ENCODE peak calls at places on chromosome 10, in ten cellular contexts. One of them, this sample, is unnamed.

GRCh38 chr10:4662576-4663161 is 163.3 kb upstream of the AKR1E2 start:
- DNase-seq in right atrium auricular region: no peak
- DNase-seq in GM23248: peak
- DNase-seq in uterus: no peak
- DNase-seq in PC-3: no peak
- DNase-seq in thoracic aorta: no peak
- DNase-seq in heart right ventricle: peak
- DNase-seq in WERI-Rb-1: peak
- DNase-seq in lower leg skin: no peak
- DNase-seq in skeletal muscle cell: no peak
- DNase-seq in this sample: peak

GRCh38 chr10:132838346-132838970 is 52.5 kb upstream of the NKX6-2 start:
- DNase-seq in right atrium auricular region: no peak
- DNase-seq in GM23248: no peak
- DNase-seq in uterus: no peak
- DNase-seq in PC-3: no peak
- DNase-seq in thoracic aorta: no peak
- DNase-seq in heart right ventricle: no peak
- DNase-seq in WERI-Rb-1: no peak
- DNase-seq in lower leg skin: peak
- DNase-seq in skeletal muscle cell: no peak
- DNase-seq in this sample: no peak

GRCh38 chr10:75776738-75777504 is 345.5 kb downstream of the LRMDA start:
- DNase-seq in right atrium auricular region: no peak
- DNase-seq in GM23248: no peak
- DNase-seq in uterus: no peak
- DNase-seq in PC-3: peak
- DNase-seq in thoracic aorta: no peak
- DNase-seq in heart right ventricle: no peak
- DNase-seq in WERI-Rb-1: no peak
- DNase-seq in lower leg skin: no peak
- DNase-seq in skeletal muscle cell: no peak
- DNase-seq in this sample: no peak

GRCh38 chr10:70771311-70772194 is 13.6 kb downstream of the TBATA start:
- DNase-seq in right atrium auricular region: peak
- DNase-seq in GM23248: no peak
- DNase-seq in uterus: no peak
- DNase-seq in PC-3: no peak
- DNase-seq in thoracic aorta: no peak
- DNase-seq in heart right ventricle: no peak
- DNase-seq in WERI-Rb-1: no peak
- DNase-seq in lower leg skin: no peak
- DNase-seq in skeletal muscle cell: no peak
- DNase-seq in this sample: no peak

GRCh38 chr10:34486008-34486407 is 329.1 kb downstream of the PARD3 start:
- DNase-seq in right atrium auricular region: no peak
- DNase-seq in GM23248: no peak
- DNase-seq in uterus: no peak
- DNase-seq in PC-3: no peak
- DNase-seq in thoracic aorta: no peak
- DNase-seq in heart right ventricle: no peak
- DNase-seq in WERI-Rb-1: no peak
- DNase-seq in lower leg skin: no peak
- DNase-seq in skeletal muscle cell: no peak
- DNase-seq in this sample: no peak

GRCh38 chr10:88395677-88396076 is 187.4 kb downstream of the RNLS start:
- DNase-seq in right atrium auricular region: no peak
- DNase-seq in GM23248: peak
- DNase-seq in uterus: no peak
- DNase-seq in PC-3: no peak
- DNase-seq in thoracic aorta: no peak
- DNase-seq in heart right ventricle: no peak
- DNase-seq in WERI-Rb-1: no peak
- DNase-seq in lower leg skin: no peak
- DNase-seq in skeletal muscle cell: no peak
- DNase-seq in this sample: no peak

GRCh38 chr10:80537705-80538480 is at the start of gene SH2D4B:
- DNase-seq in right atrium auricular region: peak
- DNase-seq in GM23248: no peak
- DNase-seq in uterus: no peak
- DNase-seq in PC-3: no peak
- DNase-seq in thoracic aorta: no peak
- DNase-seq in heart right ventricle: no peak
- DNase-seq in WERI-Rb-1: no peak
- DNase-seq in lower leg skin: no peak
- DNase-seq in skeletal muscle cell: no peak
- DNase-seq in this sample: no peak

GRCh38 chr10:35421553-35422178 is 85.4 kb downstream of the CCNY start:
- DNase-seq in right atrium auricular region: no peak
- DNase-seq in GM23248: peak
- DNase-seq in uterus: peak
- DNase-seq in PC-3: peak
- DNase-seq in thoracic aorta: peak
- DNase-seq in heart right ventricle: no peak
- DNase-seq in WERI-Rb-1: no peak
- DNase-seq in lower leg skin: peak
- DNase-seq in skeletal muscle cell: peak
- DNase-seq in this sample: peak

GRCh38 chr10:50438049-50438936 is 185.5 kb downstream of the SGMS1 start:
- DNase-seq in right atrium auricular region: no peak
- DNase-seq in GM23248: no peak
- DNase-seq in uterus: no peak
- DNase-seq in PC-3: no peak
- DNase-seq in thoracic aorta: no peak
- DNase-seq in heart right ventricle: no peak
- DNase-seq in WERI-Rb-1: no peak
- DNase-seq in lower leg skin: no peak
- DNase-seq in skeletal muscle cell: no peak
- DNase-seq in this sample: no peak

GRCh38 chr10:50992356-50992866 is 81.9 kb upstream of the PRKG1 start:
- DNase-seq in right atrium auricular region: no peak
- DNase-seq in GM23248: peak
- DNase-seq in uterus: no peak
- DNase-seq in PC-3: peak
- DNase-seq in thoracic aorta: no peak
- DNase-seq in heart right ventricle: peak
- DNase-seq in WERI-Rb-1: no peak
- DNase-seq in lower leg skin: no peak
- DNase-seq in skeletal muscle cell: no peak
- DNase-seq in this sample: peak

GRCh38 chr10:122170802-122171201 is 100.3 kb upstream of the BTBD16 start:
- DNase-seq in right atrium auricular region: no peak
- DNase-seq in GM23248: no peak
- DNase-seq in uterus: no peak
- DNase-seq in PC-3: no peak
- DNase-seq in thoracic aorta: no peak
- DNase-seq in heart right ventricle: no peak
- DNase-seq in WERI-Rb-1: no peak
- DNase-seq in lower leg skin: no peak
- DNase-seq in skeletal muscle cell: no peak
- DNase-seq in this sample: no peak

GRCh38 chr10:101629781-101630419 is 41.8 kb downstream of the DPCD start:
- DNase-seq in right atrium auricular region: no peak
- DNase-seq in GM23248: no peak
- DNase-seq in uterus: no peak
- DNase-seq in PC-3: no peak
- DNase-seq in thoracic aorta: no peak
- DNase-seq in heart right ventricle: no peak
- DNase-seq in WERI-Rb-1: no peak
- DNase-seq in lower leg skin: no peak
- DNase-seq in skeletal muscle cell: no peak
- DNase-seq in this sample: no peak

GRCh38 chr10:96814264-96814663 is 17.8 kb upstream of the LCOR start:
- DNase-seq in right atrium auricular region: no peak
- DNase-seq in GM23248: peak
- DNase-seq in uterus: no peak
- DNase-seq in PC-3: peak
- DNase-seq in thoracic aorta: no peak
- DNase-seq in heart right ventricle: no peak
- DNase-seq in WERI-Rb-1: no peak
- DNase-seq in lower leg skin: no peak
- DNase-seq in skeletal muscle cell: peak
- DNase-seq in this sample: no peak

GRCh38 chr10:117223413-117224035 is 17.4 kb upstream of the SLC18A2 start:
- DNase-seq in right atrium auricular region: no peak
- DNase-seq in GM23248: no peak
- DNase-seq in uterus: no peak
- DNase-seq in PC-3: no peak
- DNase-seq in thoracic aorta: no peak
- DNase-seq in heart right ventricle: no peak
- DNase-seq in WERI-Rb-1: no peak
- DNase-seq in lower leg skin: no peak
- DNase-seq in skeletal muscle cell: no peak
- DNase-seq in this sample: no peak

GRCh38 chr10:123999956-124000615 is 93.3 kb downstream of the CHST15 start:
- DNase-seq in right atrium auricular region: peak
- DNase-seq in GM23248: no peak
- DNase-seq in uterus: no peak
- DNase-seq in PC-3: no peak
- DNase-seq in thoracic aorta: no peak
- DNase-seq in heart right ventricle: no peak
- DNase-seq in WERI-Rb-1: peak
- DNase-seq in lower leg skin: no peak
- DNase-seq in skeletal muscle cell: no peak
- DNase-seq in this sample: peak

GRCh38 chr10:132094581-132095234 is 29.0 kb downstream of the JAKMIP3 start:
- DNase-seq in right atrium auricular region: peak
- DNase-seq in GM23248: no peak
- DNase-seq in uterus: no peak
- DNase-seq in PC-3: peak
- DNase-seq in thoracic aorta: no peak
- DNase-seq in heart right ventricle: no peak
- DNase-seq in WERI-Rb-1: no peak
- DNase-seq in lower leg skin: no peak
- DNase-seq in skeletal muscle cell: no peak
- DNase-seq in this sample: no peak

GRCh38 chr10:127431525-127431924 is 117.6 kb upstream of the NPS start:
- DNase-seq in right atrium auricular region: no peak
- DNase-seq in GM23248: no peak
- DNase-seq in uterus: no peak
- DNase-seq in PC-3: no peak
- DNase-seq in thoracic aorta: no peak
- DNase-seq in heart right ventricle: no peak
- DNase-seq in WERI-Rb-1: no peak
- DNase-seq in lower leg skin: no peak
- DNase-seq in skeletal muscle cell: no peak
- DNase-seq in this sample: no peak

GRCh38 chr10:97131041-97131659 is 54.6 kb downstream of the SLIT1 start:
- DNase-seq in right atrium auricular region: no peak
- DNase-seq in GM23248: no peak
- DNase-seq in uterus: no peak
- DNase-seq in PC-3: no peak
- DNase-seq in thoracic aorta: no peak
- DNase-seq in heart right ventricle: no peak
- DNase-seq in WERI-Rb-1: no peak
- DNase-seq in lower leg skin: no peak
- DNase-seq in skeletal muscle cell: no peak
- DNase-seq in this sample: peak

DNA sequence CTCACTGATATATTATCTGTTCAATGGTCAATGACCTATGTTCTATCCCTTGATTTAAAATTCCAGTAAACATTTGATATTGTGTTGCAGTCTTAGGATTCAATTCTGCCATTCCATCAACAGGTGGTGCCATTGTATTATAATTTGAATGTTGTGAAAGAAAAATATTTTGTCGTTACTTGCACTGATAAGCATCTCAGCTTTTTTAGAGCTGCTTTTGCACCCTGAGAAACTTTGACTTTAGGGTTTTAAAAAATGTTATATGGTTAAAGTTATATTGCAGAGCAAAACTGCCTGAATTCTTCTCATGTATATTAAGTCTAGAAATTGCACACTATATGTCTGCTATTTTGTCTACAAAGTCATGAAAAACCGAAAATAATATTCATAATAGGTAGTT is 18.8 kb upstream of the MINDY3 start:
- DNase-seq in right atrium auricular region: no peak
- DNase-seq in GM23248: peak
- DNase-seq in uterus: no peak
- DNase-seq in PC-3: peak
- DNase-seq in thoracic aorta: no peak
- DNase-seq in heart right ventricle: no peak
- DNase-seq in WERI-Rb-1: no peak
- DNase-seq in lower leg skin: no peak
- DNase-seq in skeletal muscle cell: no peak
- DNase-seq in this sample: no peak
- H3K4me3 ChIP-seq in right atrium auricular region: no peak
- H3K4me3 ChIP-seq in GM23248: no peak
- H3K4me3 ChIP-seq in uterus: no peak
- H3K4me3 ChIP-seq in PC-3: no peak
- H3K4me3 ChIP-seq in thoracic aorta: no peak
- H3K4me3 ChIP-seq in heart right ventricle: no peak
- H3K4me3 ChIP-seq in WERI-Rb-1: no peak
- H3K4me3 ChIP-seq in lower leg skin: no peak
- H3K4me3 ChIP-seq in skeletal muscle cell: no peak
- H3K4me3 ChIP-seq in this sample: no peak

DNA sequence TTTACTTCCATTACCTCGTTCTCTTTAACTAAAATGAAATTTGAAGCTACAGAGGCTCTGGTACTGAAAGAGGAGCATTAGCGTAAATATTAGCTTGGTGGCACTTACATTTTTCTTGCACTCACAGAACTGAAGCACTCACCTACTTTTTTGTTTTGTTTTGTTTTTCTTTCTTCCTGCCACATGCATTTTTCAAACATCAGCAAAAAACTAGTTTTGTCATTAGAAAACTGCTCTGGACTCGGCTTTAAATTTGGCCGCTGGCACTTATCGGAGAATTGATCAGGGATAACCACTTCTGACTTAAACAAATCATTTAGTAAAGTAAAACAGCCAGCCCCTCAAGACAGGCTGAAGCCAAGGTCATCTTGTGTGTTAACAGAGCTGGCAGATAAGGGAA is 216.3 kb downstream of the SFMBT2 start:
- DNase-seq in right atrium auricular region: no peak
- DNase-seq in GM23248: no peak
- DNase-seq in uterus: no peak
- DNase-seq in PC-3: no peak
- DNase-seq in thoracic aorta: no peak
- DNase-seq in heart right ventricle: no peak
- DNase-seq in WERI-Rb-1: no peak
- DNase-seq in lower leg skin: no peak
- DNase-seq in skeletal muscle cell: no peak
- DNase-seq in this sample: no peak
- H3K4me3 ChIP-seq in right atrium auricular region: no peak
- H3K4me3 ChIP-seq in GM23248: no peak
- H3K4me3 ChIP-seq in uterus: no peak
- H3K4me3 ChIP-seq in PC-3: no peak
- H3K4me3 ChIP-seq in thoracic aorta: no peak
- H3K4me3 ChIP-seq in heart right ventricle: no peak
- H3K4me3 ChIP-seq in WERI-Rb-1: no peak
- H3K4me3 ChIP-seq in lower leg skin: no peak
- H3K4me3 ChIP-seq in skeletal muscle cell: no peak
- H3K4me3 ChIP-seq in this sample: no peak

GRCh38 chr10:9735731-9736130 is 1281.9 kb upstream of the CELF2 start:
- DNase-seq in right atrium auricular region: no peak
- DNase-seq in GM23248: no peak
- DNase-seq in uterus: no peak
- DNase-seq in PC-3: no peak
- DNase-seq in thoracic aorta: no peak
- DNase-seq in heart right ventricle: no peak
- DNase-seq in WERI-Rb-1: no peak
- DNase-seq in lower leg skin: no peak
- DNase-seq in skeletal muscle cell: no peak
- DNase-seq in this sample: no peak
- H3K4me3 ChIP-seq in right atrium auricular region: no peak
- H3K4me3 ChIP-seq in GM23248: no peak
- H3K4me3 ChIP-seq in uterus: no peak
- H3K4me3 ChIP-seq in PC-3: no peak
- H3K4me3 ChIP-seq in thoracic aorta: no peak
- H3K4me3 ChIP-seq in heart right ventricle: no peak
- H3K4me3 ChIP-seq in WERI-Rb-1: no peak
- H3K4me3 ChIP-seq in lower leg skin: no peak
- H3K4me3 ChIP-seq in skeletal muscle cell: no peak
- H3K4me3 ChIP-seq in this sample: no peak

GRCh38 chr10:86023931-86024554 is 342.6 kb downstream of the GRID1 start:
- DNase-seq in right atrium auricular region: no peak
- DNase-seq in GM23248: no peak
- DNase-seq in uterus: no peak
- DNase-seq in PC-3: no peak
- DNase-seq in thoracic aorta: no peak
- DNase-seq in heart right ventricle: peak
- DNase-seq in WERI-Rb-1: no peak
- DNase-seq in lower leg skin: no peak
- DNase-seq in skeletal muscle cell: no peak
- DNase-seq in this sample: no peak
- H3K4me3 ChIP-seq in right atrium auricular region: no peak
- H3K4me3 ChIP-seq in GM23248: no peak
- H3K4me3 ChIP-seq in uterus: no peak
- H3K4me3 ChIP-seq in PC-3: no peak
- H3K4me3 ChIP-seq in thoracic aorta: no peak
- H3K4me3 ChIP-seq in heart right ventricle: no peak
- H3K4me3 ChIP-seq in WERI-Rb-1: no peak
- H3K4me3 ChIP-seq in lower leg skin: no peak
- H3K4me3 ChIP-seq in skeletal muscle cell: no peak
- H3K4me3 ChIP-seq in this sample: no peak